ENCODE peak calls at places on chromosomes 1 and 21, in four cellular contexts. A is brain microvascular endothelial cell, J is ovary, Z is A549. R is an unnamed sample.

GRCh38 chr1:206041640-206042039 is 11.3 kb upstream of the RHEX start:
- DNase-seq in A (no peak), J (no peak), Z (no peak), R (no peak)

GRCh38 chr1:41493117-41493536 is 8.6 kb upstream of the EDN2 start:
- DNase-seq in A (peak), J (peak), Z (peak), R (no peak)

GRCh38 chr1:79711001-79711431 is 704.5 kb upstream of the ADGRL4 start:
- DNase-seq in A (peak), J (no peak), Z (no peak), R (no peak)

GRCh38 chr1:7940745-7941436 is at the start of gene TNFRSF9:
- DNase-seq in A (peak), J (no peak), Z (peak), R (no peak)

GRCh38 chr21:46152939-46153258 is 2.5 kb downstream of the FTCD start:
- DNase-seq in A (no peak), J (peak), Z (no peak), R (no peak)

GRCh38 chr1:222454196-222454595 is 93.7 kb downstream of the HHIPL2 start:
- DNase-seq in A (no peak), J (no peak), Z (no peak), R (no peak)

GRCh38 chr1:31483012-31483946 is 70.3 kb downstream of the SERINC2 start:
- DNase-seq in A (no peak), J (no peak), Z (peak), R (no peak)

GRCh38 chr1:18324246-18324645 is 156.5 kb upstream of the KLHDC7A start:
- DNase-seq in A (no peak), J (no peak), Z (no peak), R (no peak)

GRCh38 chr1:161330346-161330745 is 16.2 kb downstream of the SDHC start:
- DNase-seq in A (no peak), J (no peak), Z (no peak), R (no peak)

GRCh38 chr1:999797-1000356 is at the start of gene HES4:
- DNase-seq in A (peak), J (peak), Z (peak), R (peak)

GRCh38 chr1:89262643-89263042 is 10.0 kb downstream of the GBP5 start:
- DNase-seq in A (no peak), J (no peak), Z (no peak), R (no peak)

GRCh38 chr1:224831501-224831900 is 98.0 kb upstream of the DNAH14 start:
- DNase-seq in A (no peak), J (no peak), Z (no peak), R (no peak)

GRCh38 chr1:188906921-188907641 is 1570.6 kb downstream of the BRINP3 start:
- DNase-seq in A (no peak), J (no peak), Z (no peak), R (no peak)

GRCh38 chr1:154478639-154479038 is 23.4 kb upstream of the TDRD10 start:
- DNase-seq in A (no peak), J (no peak), Z (peak), R (no peak)

GRCh38 chr1:12615166-12615915 is 2.7 kb downstream of the DHRS3 start:
- DNase-seq in A (no peak), J (no peak), Z (no peak), R (peak)

GRCh38 chr1:49364676-49365075 is 588.0 kb upstream of the BEND5 start:
- DNase-seq in A (no peak), J (no peak), Z (no peak), R (no peak)

GRCh38 chr21:18951291-18952038 is 547.9 kb upstream of the TMPRSS15 start:
- DNase-seq in A (no peak), J (no peak), Z (peak), R (no peak)

GRCh38 chr1:196193891-196194559 is 414.2 kb downstream of the KCNT2 start:
- DNase-seq in A (no peak), J (no peak), Z (no peak), R (no peak)

GRCh38 chr1:155938220-155938627 is 3.2 kb upstream of the RXFP4 start:
- DNase-seq in A (peak), J (no peak), Z (peak), R (no peak)

GRCh38 chr1:9128161-9128519 is 762 bp downstream of the GPR157 start:
- DNase-seq in A (no peak), J (no peak), Z (no peak), R (no peak)

GRCh38 chr1:48242126-48242736 is 19.7 kb downstream of the SLC5A9 start:
- DNase-seq in A (no peak), J (no peak), Z (no peak), R (no peak)

GRCh38 chr1:107941123-107941522 is 23.9 kb downstream of the VAV3 start:
- DNase-seq in A (no peak), J (no peak), Z (no peak), R (no peak)

DNA sequence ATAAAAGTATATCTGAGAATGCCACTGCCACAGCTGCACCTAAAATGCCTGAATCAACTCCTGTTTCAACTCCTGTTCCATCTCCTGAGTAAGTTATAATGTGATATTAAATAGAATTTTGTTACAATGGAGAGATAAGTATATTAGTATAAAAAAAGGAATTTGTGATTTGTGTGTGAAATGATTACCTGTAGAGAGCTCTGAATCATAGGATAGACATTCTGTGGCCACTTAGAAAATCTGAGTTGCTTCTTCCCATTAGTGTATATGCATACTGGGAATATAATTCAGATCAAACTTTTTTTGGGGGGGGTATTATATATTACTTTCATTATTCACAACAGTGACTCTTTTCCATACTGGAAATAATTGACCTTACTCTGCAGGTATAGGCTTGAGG is 52.9 kb downstream of the SUCO start:
- DNase-seq in A (no peak), J (no peak), Z (no peak), R (no peak)
- H3K27ac ChIP-seq in A (peak), J (no peak), Z (no peak), R (no peak)

GRCh38 chr1:95453053-95453452 is 219.0 kb downstream of the RWDD3 start:
- DNase-seq in A (no peak), J (no peak), Z (no peak), R (no peak)
- H3K27ac ChIP-seq in A (no peak), J (no peak), Z (no peak), R (no peak)

DNA sequence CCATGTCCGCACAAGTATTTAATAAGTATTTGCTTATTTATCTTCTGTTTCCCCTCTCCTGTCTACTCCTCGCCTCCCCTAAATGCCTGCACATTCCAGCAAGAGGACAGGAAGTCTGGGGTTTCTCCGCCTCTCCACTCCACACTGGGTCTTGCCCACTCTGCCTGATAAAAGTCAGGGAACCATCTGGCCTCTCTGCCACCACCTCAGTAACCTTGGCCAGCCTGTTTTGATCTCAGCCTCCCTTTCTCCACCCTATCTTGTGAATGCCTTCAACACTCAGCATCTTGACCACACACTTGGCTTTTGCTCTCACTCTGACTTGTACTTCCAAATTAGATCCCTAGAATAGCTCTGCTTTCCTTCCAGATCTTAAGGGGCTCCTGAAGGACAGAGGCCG is 165.3 kb upstream of the UBE2U start:
- DNase-seq in A (no peak), J (no peak), Z (no peak), R (no peak)
- H3K27ac ChIP-seq in A (peak), J (no peak), Z (no peak), R (no peak)

DNA sequence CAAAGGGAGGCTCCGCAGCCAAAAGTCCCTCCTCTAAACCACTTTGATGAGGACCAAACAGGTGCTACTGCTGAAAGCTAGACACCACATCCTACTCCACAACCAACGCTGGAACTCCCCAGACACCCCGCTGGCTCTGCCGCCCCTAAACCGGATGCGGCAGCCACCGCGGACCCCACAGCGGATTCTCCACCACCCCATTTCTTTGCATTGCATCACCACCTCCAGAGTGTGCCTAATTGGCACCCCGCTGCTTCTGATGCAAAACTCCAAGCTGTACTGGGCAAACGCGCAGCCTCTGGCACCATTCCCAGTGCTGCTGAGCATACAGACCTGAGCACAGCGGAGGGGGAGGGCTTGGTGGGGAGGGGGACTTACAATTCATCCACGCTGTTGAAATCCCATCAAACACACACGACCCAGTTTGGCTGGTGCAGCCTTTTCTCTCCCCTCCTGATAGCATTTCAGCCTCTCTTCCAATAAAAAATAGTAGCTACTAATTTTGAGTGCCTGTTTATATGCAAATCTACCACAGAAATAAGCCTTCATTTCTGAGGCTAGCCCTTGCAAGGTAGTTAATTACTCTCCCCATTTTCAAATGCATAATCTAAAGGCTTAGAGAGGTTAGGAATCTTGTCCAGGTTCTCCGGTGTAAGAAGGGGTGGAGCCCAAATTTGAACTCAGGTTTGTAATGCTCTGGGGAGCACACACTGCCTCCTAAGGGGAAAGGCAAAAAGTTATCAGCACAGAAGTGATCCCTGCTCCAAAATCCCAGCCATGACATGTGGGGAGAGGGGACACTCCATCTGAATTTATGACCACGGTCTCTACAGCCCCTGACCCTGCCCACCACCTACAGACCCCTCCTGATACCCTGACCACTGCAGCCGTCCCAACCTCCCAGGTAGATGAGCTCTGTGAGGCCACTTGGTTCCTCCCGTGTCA is 12.2 kb upstream of the RGS16 start:
- DNase-seq in A (peak), J (peak), Z (no peak), R (peak)
- H3K27ac ChIP-seq in A (no peak), J (peak), Z (no peak), R (peak)